ENCODE peak calls at places on chromosome 6, in four cellular contexts. B, M, L and S are unnamed samples.

GRCh38 chr6:42452171-42453026 is 673 bp upstream of the TRERF1 start:
- DNase-seq in L (peak; percentile 73), M (peak; percentile 88), B (peak; percentile 76), S (peak; percentile 59)

GRCh38 chr6:22892452-22892851 is 323.1 kb downstream of the HDGFL1 start:
- DNase-seq in M (no peak), B (no peak), L (no peak), S (no peak)

GRCh38 chr6:593139-593906 is 63.6 kb downstream of the HUS1B start:
- DNase-seq in M (peak; percentile 78), B (no peak), L (no peak), S (peak; percentile 1)

GRCh38 chr6:161303628-161304340 is 29.9 kb upstream of the AGPAT4 start:
- DNase-seq in B (no peak), L (no peak), M (no peak), S (no peak)

GRCh38 chr6:149166747-149167146 is 150.8 kb upstream of the TAB2 start:
- DNase-seq in L (no peak), M (no peak), B (no peak), S (no peak)

GRCh38 chr6:160015778-160016684 is 47.1 kb downstream of the IGF2R start:
- DNase-seq in B (no peak), L (no peak), M (no peak), S (no peak)

GRCh38 chr6:21360353-21360752 is 233.2 kb upstream of the SOX4 start:
- DNase-seq in B (no peak), M (no peak), L (no peak), S (no peak)

GRCh38 chr6:158556113-158556512 is 3.8 kb upstream of the TMEM181 start:
- DNase-seq in L (no peak), M (no peak), B (peak; percentile 13), S (no peak)

GRCh38 chr6:29263001-29263400 is 38.5 kb upstream of the OR14J1 start:
- DNase-seq in M (no peak), B (no peak), L (no peak), S (no peak)

GRCh38 chr6:109263873-109264700 is 118.2 kb downstream of the CD164 start:
- DNase-seq in M (no peak), B (no peak), L (no peak), S (no peak)

GRCh38 chr6:55674672-55675071 is 95.7 kb upstream of the HMGCLL1 start:
- DNase-seq in B (no peak), M (no peak), L (no peak), S (no peak)

GRCh38 chr6:30939473-30939872 is 1.3 kb upstream of the MUCL3 start:
- DNase-seq in L (no peak), B (no peak), M (no peak), S (no peak)

GRCh38 chr6:163716690-163717089 is 302.2 kb downstream of the QKI start:
- DNase-seq in M (peak; percentile 71), L (no peak), B (no peak), S (no peak)

GRCh38 chr6:130520801-130521200 is 155.0 kb downstream of the TMEM200A start:
- DNase-seq in B (no peak), M (no peak), L (no peak), S (no peak)

GRCh38 chr6:168927026-168927425 is 326.6 kb downstream of the THBS2 start:
- DNase-seq in B (no peak), M (no peak), L (no peak), S (no peak)

GRCh38 chr6:98832282-98833100 is 1.9 kb upstream of the POU3F2 start:
- DNase-seq in L (no peak), M (no peak), B (no peak), S (no peak)

GRCh38 chr6:90167514-90168379 is 128.9 kb downstream of the BACH2 start:
- DNase-seq in M (no peak), L (no peak), B (no peak), S (no peak)

GRCh38 chr6:27078734-27079357 is 168.7 kb upstream of the PRSS16 start:
- DNase-seq in B (no peak), M (peak; percentile 67), L (no peak), S (peak; percentile 29)

GRCh38 chr6:72669324-72669723 is 47.5 kb downstream of the KCNQ5 start:
- DNase-seq in M (no peak), L (no peak), B (no peak), S (no peak)

GRCh38 chr6:144341831-144342527 is 56.8 kb downstream of the UTRN start:
- DNase-seq in M (no peak), L (no peak), B (no peak), S (no peak)

GRCh38 chr6:129485746-129486145 is 224.2 kb downstream of the ARHGAP18 start:
- DNase-seq in B (no peak), M (no peak), L (no peak), S (peak; percentile 17)
- H3K27ac ChIP-seq in B (no peak overlapping the region), M (no peak overlapping the region), L (no peak overlapping the region), S (peak overlapping the region; percentile 5)

GRCh38 chr6:170068496-170068895 is 222.4 kb downstream of the DLL1 start:
- DNase-seq in L (no peak), M (no peak), B (no peak), S (no peak)
- H3K27ac ChIP-seq in L (no peak overlapping the region), M (no peak overlapping the region), B (no peak overlapping the region), S (no peak overlapping the region)

GRCh38 chr6:47116086-47116485 is 74.0 kb upstream of the ADGRF1 start:
- DNase-seq in M (no peak), L (no peak), B (no peak), S (no peak)

GRCh38 chr6:47114460-47114859 is 72.3 kb upstream of the ADGRF1 start:
- DNase-seq in L (no peak), B (no peak), M (no peak), S (no peak)

GRCh38 chr6:47117314-47117713 is 75.2 kb upstream of the ADGRF1 start:
- DNase-seq in M (no peak), B (no peak), L (no peak), S (no peak)

GRCh38 chr6:47112311-47112710 is 70.2 kb upstream of the ADGRF1 start:
- DNase-seq in M (no peak), L (no peak), B (no peak), S (no peak)

DNA sequence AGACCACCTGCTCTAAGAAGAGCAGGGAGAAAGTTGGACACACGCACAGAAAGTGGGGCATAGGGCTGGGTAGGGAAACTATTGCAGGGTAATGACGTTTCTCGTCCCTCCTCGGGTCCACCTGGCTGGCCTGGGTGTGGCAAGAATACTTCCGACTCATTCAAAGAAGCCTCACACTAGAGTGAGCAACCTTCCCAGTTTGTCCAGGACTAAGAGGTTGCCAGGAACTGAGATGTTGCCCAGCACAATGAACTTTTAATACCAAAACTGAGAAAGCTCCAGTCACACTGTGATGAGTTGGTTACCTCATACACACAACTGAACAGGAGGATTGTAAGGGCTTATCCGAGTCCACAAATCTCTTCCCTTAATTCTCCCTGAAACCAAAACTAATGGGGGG is 74.5 kb upstream of the ADGRF1 start:
- DNase-seq in M (no peak), L (no peak), B (no peak), S (no peak)
- H3K27ac ChIP-seq in M (no peak overlapping the region), L (no peak overlapping the region), B (no peak overlapping the region), S (no peak overlapping the region)

GRCh38 chr6:93586316-93586715 is 167.0 kb upstream of the EPHA7 start:
- DNase-seq in L (no peak), M (no peak), B (no peak), S (no peak)

GRCh38 chr6:93584280-93584679 is 164.9 kb upstream of the EPHA7 start:
- DNase-seq in L (no peak), M (no peak), B (no peak), S (no peak)

GRCh38 chr6:93575495-93575894 is 156.1 kb upstream of the EPHA7 start:
- DNase-seq in M (no peak), B (no peak), L (no peak), S (no peak)

GRCh38 chr6:93581371-93581770 is 162.0 kb upstream of the EPHA7 start:
- DNase-seq in B (no peak), M (no peak), L (no peak), S (no peak)

DNA sequence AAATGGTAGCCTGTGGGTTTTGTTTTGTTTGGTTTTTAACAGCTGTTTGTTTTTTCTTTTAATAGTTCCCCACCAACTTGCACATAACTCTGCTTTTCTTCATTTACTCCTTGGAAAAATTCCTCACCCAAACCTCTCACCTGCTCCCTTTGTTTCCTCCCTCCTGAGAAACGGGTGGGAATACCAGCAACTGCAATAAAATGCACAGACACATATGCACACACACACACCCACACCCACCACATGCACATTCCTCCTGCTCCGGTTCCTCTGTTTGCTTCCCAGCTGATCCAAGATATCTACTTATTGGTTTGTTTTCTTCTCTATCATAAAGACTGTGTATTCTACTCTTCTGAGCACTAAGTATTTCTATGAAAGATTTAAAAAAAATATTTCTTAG is 161.1 kb upstream of the EPHA7 start:
- DNase-seq in M (no peak), B (no peak), L (no peak), S (no peak)
- H3K27ac ChIP-seq in M (no peak overlapping the region), B (no peak overlapping the region), L (no peak overlapping the region), S (no peak overlapping the region)

GRCh38 chr6:16472349-16473069 is 234.1 kb downstream of the GMPR start:
- DNase-seq in M (no peak), L (no peak), B (no peak), S (no peak)

GRCh38 chr6:16471222-16471784 is 232.9 kb downstream of the GMPR start:
- DNase-seq in L (no peak), M (no peak), B (no peak), S (no peak)

GRCh38 chr6:16468991-16469615 is 230.7 kb downstream of the GMPR start:
- DNase-seq in L (no peak), B (no peak), M (no peak), S (no peak)

GRCh38 chr6:16471898-16472297 is 233.5 kb downstream of the GMPR start:
- DNase-seq in L (no peak), B (no peak), M (no peak), S (no peak)

GRCh38 chr6:16470502-16471221 is 232.3 kb downstream of the GMPR start:
- DNase-seq in M (no peak), L (no peak), B (no peak), S (no peak)
- H3K27ac ChIP-seq in M (no peak overlapping the region), L (no peak overlapping the region), B (no peak overlapping the region), S (no peak overlapping the region)